ENCODE peak calls at places on chromosomes 12 and 14, in five cellular contexts. Z is stimulated activated naive CD8-positive, alpha-beta T cell treated with anti-CD3 and anti-CD28 coated beads, Interleukin-15, Interleukin-2, amounts not matched to agents 100 U/mL and 50 U/mL, for 24 hours; B is fibroblast of gingiva; I is activated naive CD4-positive, alpha-beta T cell; S is astrocyte of the spinal cord. N is an unnamed sample.

GRCh38 chr14:90049390-90049789 is 12.4 kb upstream of the KCNK13 start:
- DNase-seq in Z (no peak), B (no peak), I (no peak), S (no peak), N (peak)

GRCh38 chr14:51547260-51547659 is 104.5 kb upstream of the FRMD6 start:
- DNase-seq in Z (no peak), B (peak), I (no peak), S (peak), N (peak)

GRCh38 chr14:22388669-22389625 is 200.1 kb downstream of the DAD1 start:
- DNase-seq in Z (no peak), B (no peak), I (no peak), S (peak), N (peak)

GRCh38 chr12:124757329-124757728 is 106.3 kb downstream of the SCARB1 start:
- DNase-seq in Z (no peak), B (no peak), I (no peak), S (no peak), N (no peak)

GRCh38 chr12:87160848-87161601 is 868.2 kb downstream of the C12orf50 start:
- DNase-seq in Z (no peak), B (no peak), I (no peak), S (no peak), N (peak)

GRCh38 chr12:24505366-24506025 is 443.4 kb downstream of the BCAT1 start:
- DNase-seq in Z (no peak), B (no peak), I (no peak), S (no peak), N (no peak)

GRCh38 chr14:77618381-77618780 is 1.9 kb upstream of the SPTLC2 start:
- DNase-seq in Z (no peak), B (no peak), I (no peak), S (no peak), N (no peak)

GRCh38 chr12:14776236-14776959 is 26.9 kb downstream of the WBP11 start:
- DNase-seq in Z (no peak), B (peak), I (no peak), S (no peak), N (peak)

GRCh38 chr14:77086017-77086727 is 11.9 kb upstream of the CIPC start:
- DNase-seq in Z (no peak), B (no peak), I (no peak), S (peak), N (peak)

GRCh38 chr12:82314406-82314892 is 43.7 kb downstream of the CCDC59 start:
- DNase-seq in Z (no peak), B (no peak), I (no peak), S (no peak), N (no peak)

GRCh38 chr14:56590535-56590951 is 10.9 kb downstream of the TMEM260 start:
- DNase-seq in Z (no peak), B (no peak), I (no peak), S (no peak), N (no peak)

GRCh38 chr12:128727999-128728398 is 95.8 kb downstream of the SLC15A4 start:
- DNase-seq in Z (no peak), B (no peak), I (no peak), S (no peak), N (peak)

GRCh38 chr12:124497658-124498057 is 69.8 kb downstream of the NCOR2 start:
- DNase-seq in Z (no peak), B (peak), I (no peak), S (peak), N (peak)

GRCh38 chr12:67927231-67927630 is 62.0 kb upstream of the IFNG-AS1 start:
- DNase-seq in Z (no peak), B (no peak), I (no peak), S (no peak), N (no peak)

GRCh38 chr12:26250801-26251200 is 55.4 kb downstream of the SSPN start:
- DNase-seq in Z (no peak), B (no peak), I (no peak), S (no peak), N (no peak)

GRCh38 chr14:68785817-68786490 is 6.9 kb downstream of the ZFP36L1 start:
- DNase-seq in Z (peak), B (peak), I (no peak), S (peak), N (peak)

GRCh38 chr14:61476737-61477410 is 155.5 kb downstream of the PRKCH start:
- DNase-seq in Z (peak), B (peak), I (no peak), S (peak), N (peak)

GRCh38 chr14:98177551-98177950 is 1094.4 kb downstream of the BCL11B start:
- DNase-seq in Z (peak), B (no peak), I (peak), S (no peak), N (no peak)

GRCh38 chr14:62234849-62235248 is 472.6 kb downstream of the SNAPC1 start:
- DNase-seq in Z (no peak), B (no peak), I (no peak), S (no peak), N (no peak)

GRCh38 chr12:212799-213526 is 994 bp downstream of the SLC6A12 start:
- DNase-seq in Z (no peak), B (no peak), I (no peak), S (no peak), N (peak)

GRCh38 chr12:22598141-22598762 is 26.7 kb upstream of the ETNK1 start:
- DNase-seq in Z (no peak), B (no peak), I (no peak), S (no peak), N (no peak)

GRCh38 chr14:101689039-101689501 is 72.4 kb upstream of the PPP2R5C start:
- DNase-seq in Z (no peak), B (no peak), I (no peak), S (no peak), N (no peak)

GRCh38 chr14:69657961-69658360 is 46.6 kb downstream of the SUSD6 start:
- DNase-seq in Z (no peak), B (peak), I (no peak), S (peak), N (no peak)

GRCh38 chr14:105324080-105324778 is 9.7 kb downstream of the PACS2 start:
- DNase-seq in Z (no peak), B (no peak), I (no peak), S (no peak), N (no peak)

GRCh38 chr14:69355955-69356321 is 42.2 kb downstream of the ERH start:
- DNase-seq in Z (no peak), B (peak), I (no peak), S (peak), N (no peak)

GRCh38 chr14:91997492-91997891 is 42.4 kb downstream of the TRIP11 start:
- DNase-seq in Z (no peak), B (no peak), I (no peak), S (no peak), N (no peak)

GRCh38 chr14:36947362-36947761 is 225.0 kb downstream of the SLC25A21 start:
- DNase-seq in Z (no peak), B (no peak), I (no peak), S (no peak), N (no peak)

GRCh38 chr14:71651228-71651627 is 281.0 kb upstream of the RGS6 start:
- DNase-seq in Z (no peak), B (peak), I (no peak), S (peak), N (peak)

GRCh38 chr12:30440826-30441602 is 254.7 kb downstream of the IPO8 start:
- DNase-seq in Z (no peak), B (peak), I (no peak), S (no peak), N (peak)

GRCh38 chr12:63151898-63152700 is 1.1 kb upstream of the AVPR1A start:
- DNase-seq in Z (peak), B (peak), I (no peak), S (peak), N (peak)

GRCh38 chr12:92034858-92035401 is 110.7 kb downstream of the BTG1 start:
- DNase-seq in Z (peak), B (peak), I (no peak), S (peak), N (peak)

GRCh38 chr12:47158792-47159191 is 79.0 kb upstream of the AMIGO2 start:
- DNase-seq in Z (no peak), B (no peak), I (no peak), S (no peak), N (no peak)

GRCh38 chr12:72296389-72296788 is 24.2 kb downstream of the TRHDE start:
- DNase-seq in Z (no peak), B (no peak), I (no peak), S (peak), N (peak)

N was measured in RPMI7951.